ENCODE peak calls at places on chromosomes 6 and 20, in nine cellular contexts. C is dorsolateral prefrontal cortex, T is right atrium auricular region, L is cardiac muscle cell, F is cardiac fibroblast, U is Panc1, G is HFF-Myc, Q is pancreas, N is lung. S is an unnamed sample.

GRCh38 chr6:27503436-27504030 is 30.6 kb upstream of the ZNF184 start:
- DNase-seq in C (peak; percentile 41), T (peak; percentile 66), L (peak; percentile 36), F (peak; percentile 79), U (peak; percentile 88), G (no peak), Q (peak; percentile 67), N (peak; percentile 49), S (peak; percentile 74)

GRCh38 chr6:31130751-31131150 is 8.1 kb downstream of the PSORS1C2 start:
- DNase-seq in C (no peak), T (no peak), L (no peak), F (no peak), U (no peak), G (no peak), Q (no peak), N (no peak), S (no peak)

GRCh38 chr6:157314705-157315321 is 8.5 kb downstream of the TMEM242 start:
- DNase-seq in C (no peak), T (no peak), L (peak; percentile 60), F (peak; percentile 88), U (peak; percentile 59), G (peak; percentile 63), Q (no peak), N (no peak), S (peak; percentile 76)

GRCh38 chr6:7546832-7547714 is 5.6 kb downstream of the DSP start:
- DNase-seq in C (no peak), T (no peak), L (no peak), F (no peak), U (no peak), G (no peak), Q (no peak), N (no peak), S (no peak)

GRCh38 chr6:1485678-1486077 is 96.3 kb downstream of the FOXF2 start:
- DNase-seq in C (no peak), T (no peak), L (no peak), F (peak; percentile 81), U (peak; percentile 55), G (peak; percentile 72), Q (no peak), N (no peak), S (peak; percentile 90)

GRCh38 chr6:138535728-138536454 is 36.6 kb upstream of the NHSL1 start:
- DNase-seq in C (no peak), T (no peak), L (no peak), F (no peak), U (no peak), G (no peak), Q (no peak), N (no peak), S (no peak)

GRCh38 chr20:387520-387919 is 7.0 kb downstream of the TRIB3 start:
- DNase-seq in C (no peak), T (no peak), L (no peak), F (no peak), U (no peak), G (no peak), Q (no peak), N (no peak), S (no peak)

GRCh38 chr20:47785900-47786762 is 850 bp upstream of the SULF2 start:
- DNase-seq in C (peak; percentile 50), T (peak; percentile 79), L (peak; percentile 85), F (peak; percentile 90), U (no peak), G (no peak), Q (no peak), N (peak; percentile 49), S (peak; percentile 83)

GRCh38 chr20:59525500-59526241 is 78.7 kb upstream of the PHACTR3 start:
- DNase-seq in C (peak; percentile 63), T (no peak), L (peak; percentile 86), F (peak; percentile 53), U (no peak), G (peak; percentile 21), Q (no peak), N (peak; percentile 55), S (peak; percentile 57)

GRCh38 chr6:93676506-93676905 is 257.1 kb upstream of the EPHA7 start:
- DNase-seq in C (no peak), T (no peak), L (no peak), F (no peak), U (no peak), G (no peak), Q (no peak), N (no peak), S (no peak)

GRCh38 chr6:41970436-41970846 is 28.8 kb upstream of the CCND3 start:
- DNase-seq in C (no peak), T (peak; percentile 59), L (no peak), F (peak; percentile 62), U (no peak), G (no peak), Q (no peak), N (peak; percentile 31), S (peak; percentile 84)

GRCh38 chr6:77463881-77464867 is 883 bp upstream of the HTR1B start:
- DNase-seq in C (no peak), T (no peak), L (peak; percentile 55), F (no peak), U (no peak), G (no peak), Q (peak; percentile 63), N (no peak), S (no peak)

GRCh38 chr6:82246370-82246769 is 1.2 kb downstream of the IBTK start:
- DNase-seq in C (no peak), T (no peak), L (no peak), F (no peak), U (no peak), G (no peak), Q (no peak), N (no peak), S (no peak)

GRCh38 chr6:132936641-132937040 is 122.3 kb downstream of the RPS12 start:
- DNase-seq in C (no peak), T (no peak), L (no peak), F (no peak), U (no peak), G (no peak), Q (no peak), N (no peak), S (no peak)

GRCh38 chr6:170262481-170263088 is 28.3 kb downstream of the DLL1 start:
- DNase-seq in C (peak; percentile 72), T (no peak), L (no peak), F (no peak), U (no peak), G (no peak), Q (no peak), N (no peak), S (no peak)

GRCh38 chr6:170265655-170266054 is 25.2 kb downstream of the DLL1 start:
- DNase-seq in C (peak; percentile 90), T (peak; percentile 84), L (no peak), F (peak; percentile 32), U (no peak), G (no peak), Q (peak; percentile 98), N (no peak), S (no peak)

GRCh38 chr6:170263410-170263809 is 27.5 kb downstream of the DLL1 start:
- DNase-seq in C (no peak), T (no peak), L (no peak), F (no peak), U (no peak), G (no peak), Q (no peak), N (no peak), S (no peak)

GRCh38 chr6:170266061-170266825 is 24.6 kb downstream of the DLL1 start:
- DNase-seq in C (peak; percentile 86), T (peak; percentile 67), L (no peak), F (no peak), U (no peak), G (no peak), Q (no peak), N (no peak), S (no peak)

DNA sequence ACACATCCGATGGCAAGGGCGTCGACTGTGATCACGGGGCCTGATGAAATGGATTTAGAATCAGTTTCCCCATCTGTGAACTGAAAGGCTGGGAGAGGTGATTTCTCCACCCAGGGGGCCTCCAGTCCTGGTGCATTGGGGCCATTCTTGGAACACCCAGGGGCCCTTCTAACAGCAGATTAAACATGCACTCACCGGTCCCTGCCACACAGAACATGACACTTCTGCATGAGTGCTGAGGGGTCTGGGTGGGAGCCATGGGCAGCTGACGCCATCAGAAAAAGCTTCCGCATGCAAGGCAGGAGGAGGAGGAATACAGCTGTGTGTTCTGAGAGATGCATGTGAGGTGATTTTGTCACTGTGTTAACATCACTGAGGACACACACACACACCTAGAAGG is 26.8 kb downstream of the DLL1 start:
- DNase-seq in C (no peak), T (no peak), L (no peak), F (no peak), U (no peak), G (no peak), Q (no peak), N (no peak), S (no peak)
- TF ChIP-seq CTCF in C (no peak), T (no peak), L (no peak), F (no peak), U (no peak), G (no peak), Q (no peak), N (no peak), S (no peak)

DNA sequence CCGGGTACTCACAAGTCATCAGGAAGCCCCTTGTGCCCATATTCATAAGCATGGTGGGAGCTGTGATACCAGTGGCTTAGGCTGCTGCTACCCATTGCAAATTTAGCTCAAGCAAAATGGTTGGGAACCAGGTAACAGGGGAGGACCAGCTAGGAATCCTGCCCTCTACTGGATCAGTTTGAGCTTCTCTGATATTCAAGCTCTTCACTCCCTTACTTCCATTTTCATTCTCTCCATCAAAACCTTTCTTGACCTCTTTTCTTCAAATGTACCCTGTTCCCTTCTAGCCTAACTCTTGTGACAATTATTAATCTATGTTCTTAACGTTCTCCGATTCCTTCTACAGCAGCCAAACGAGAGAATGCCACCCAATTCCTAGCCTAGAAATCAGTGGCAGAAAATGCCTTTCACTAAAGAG is 9.7 kb downstream of the NOL7 start:
- DNase-seq in C (no peak), T (no peak), L (peak; percentile 55), F (peak; percentile 55), U (peak; percentile 33), G (peak; percentile 40), Q (no peak), N (no peak), S (peak; percentile 45)
- TF ChIP-seq CTCF in C (peak; percentile 32), T (peak; percentile 53), L (peak; percentile 56), F (peak; percentile 57), U (peak; percentile 79), G (peak; percentile 61), Q (no peak), N (no peak), S (peak; percentile 44)

GRCh38 chr20:62413896-62414481 is 6.9 kb upstream of the CABLES2 start:
- DNase-seq in C (no peak), T (no peak), L (no peak), F (no peak), U (no peak), G (no peak), Q (no peak), N (no peak), S (no peak)
- TF ChIP-seq CTCF in C (no peak), T (no peak), L (peak; percentile 5), F (peak; percentile 10), U (peak; percentile 80), G (peak; percentile 7), Q (no peak), N (no peak), S (peak; percentile 15)

GRCh38 chr6:134016558-134016814 is 35.9 kb downstream of the SLC2A12 start:
- DNase-seq in C (no peak), T (no peak), L (no peak), F (no peak), U (no peak), G (no peak), Q (no peak), N (no peak), S (no peak)
- TF ChIP-seq CTCF in C (no peak), T (no peak), L (no peak), F (no peak), U (no peak), G (no peak), Q (no peak), N (no peak), S (no peak)

S was measured in MCF 10A.